ENCODE peak calls at places on chromosomes 2 and 18, in seven cellular contexts. Q, W, Z, R, I, N and V are unnamed samples.

GRCh38 chr2:144382848-144383247 is 137.1 kb downstream of the ZEB2 start:
- DNase-seq in Q (no peak), W (no peak), Z (no peak), R (no peak), I (no peak), N (no peak), V (no peak)

GRCh38 chr2:70831861-70832260 is 3.8 kb downstream of the CD207 start:
- DNase-seq in Q (no peak), W (no peak), Z (no peak), R (no peak), I (no peak), N (no peak), V (no peak)

GRCh38 chr2:172380436-172381274 is 46.7 kb upstream of the ITGA6 start:
- DNase-seq in Q (no peak), W (peak), Z (no peak), R (no peak), I (no peak), N (peak), V (no peak)

GRCh38 chr2:30243231-30243630 is 11.9 kb downstream of the LBH start:
- DNase-seq in Q (no peak), W (no peak), Z (no peak), R (peak), I (no peak), N (no peak), V (no peak)

GRCh38 chr18:55073116-55073515 is 113.9 kb upstream of the CCDC68 start:
- DNase-seq in Q (no peak), W (no peak), Z (peak), R (no peak), I (no peak), N (no peak), V (no peak)

GRCh38 chr2:24613154-24613814 is 122.2 kb downstream of the NCOA1 start:
- DNase-seq in Q (no peak), W (peak), Z (peak), R (peak), I (no peak), N (no peak), V (no peak)

GRCh38 chr2:149787206-149787605 is 199.6 kb upstream of the MMADHC start:
- DNase-seq in Q (no peak), W (no peak), Z (no peak), R (no peak), I (no peak), N (no peak), V (no peak)

GRCh38 chr2:232576995-232577394 is 26.5 kb downstream of the EIF4E2 start:
- DNase-seq in Q (peak), W (no peak), Z (no peak), R (peak), I (no peak), N (no peak), V (no peak)

GRCh38 chr2:60641866-60642788 is 88.7 kb upstream of the BCL11A start:
- DNase-seq in Q (peak), W (peak), Z (peak), R (peak), I (no peak), N (peak), V (no peak)

GRCh38 chr2:129016972-129017371 is 698.3 kb upstream of the HS6ST1 start:
- DNase-seq in Q (no peak), W (no peak), Z (no peak), R (no peak), I (no peak), N (no peak), V (no peak)

GRCh38 chr2:46887028-46887885 is 28.3 kb downstream of the MCFD2 start:
- DNase-seq in Q (no peak), W (peak), Z (peak), R (no peak), I (no peak), N (no peak), V (no peak)

GRCh38 chr18:57859314-57859713 is 56.2 kb upstream of the ATP8B1 start:
- DNase-seq in Q (no peak), W (peak), Z (peak), R (no peak), I (no peak), N (peak), V (no peak)

GRCh38 chr2:157596992-157597681 is 31.5 kb downstream of the ACVR1C start:
- DNase-seq in Q (no peak), W (peak), Z (peak), R (peak), I (no peak), N (peak), V (peak)

GRCh38 chr2:231780123-231780908 is 766 bp downstream of the PDE6D start:
- DNase-seq in Q (no peak), W (peak), Z (no peak), R (peak), I (peak), N (no peak), V (no peak)

GRCh38 chr2:165056585-165056984 is 101.3 kb upstream of the SLC38A11 start:
- DNase-seq in Q (no peak), W (no peak), Z (no peak), R (no peak), I (no peak), N (no peak), V (no peak)

GRCh38 chr2:68734688-68735525 is at the start of gene ARHGAP25:
- DNase-seq in Q (no peak), W (no peak), Z (no peak), R (no peak), I (no peak), N (no peak), V (no peak)
- H3K4me3 ChIP-seq in Q (no peak), W (no peak), Z (no peak), R (no peak), I (no peak), N (no peak), V (peak)

DNA sequence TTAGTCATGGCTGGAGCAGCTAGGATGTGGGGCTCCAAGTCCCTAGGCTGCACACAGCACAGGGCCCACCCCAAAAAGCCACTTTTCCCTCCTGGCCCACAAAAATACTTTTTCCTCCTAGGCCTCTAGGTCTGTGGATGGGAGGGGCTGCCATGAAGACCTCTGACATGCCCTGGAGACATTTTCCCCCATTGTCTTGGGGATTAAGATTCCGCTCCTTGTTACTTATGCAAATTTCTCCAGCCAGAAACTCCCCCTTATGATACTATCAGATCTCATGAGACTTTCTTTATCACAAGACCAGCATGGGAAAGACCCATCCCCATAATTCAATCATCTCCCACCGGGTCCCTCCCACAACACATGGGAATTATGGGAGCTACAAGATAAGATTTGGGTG is 125.9 kb downstream of the ESCO1 start:
- DNase-seq in Q (no peak), W (no peak), Z (no peak), R (no peak), I (no peak), N (no peak), V (no peak)
- H3K4me3 ChIP-seq in Q (no peak), W (no peak), Z (no peak), R (no peak), I (no peak), N (no peak), V (no peak)

GRCh38 chr2:200378652-200379290 is 72.3 kb downstream of the SPATS2L start:
- DNase-seq in Q (peak), W (no peak), Z (no peak), R (peak), I (no peak), N (no peak), V (no peak)

GRCh38 chr2:200377774-200378336 is 71.4 kb downstream of the SPATS2L start:
- DNase-seq in Q (no peak), W (no peak), Z (peak), R (peak), I (no peak), N (peak), V (no peak)

GRCh38 chr2:200380833-200381542 is 74.5 kb downstream of the SPATS2L start:
- DNase-seq in Q (no peak), W (no peak), Z (no peak), R (peak), I (no peak), N (no peak), V (no peak)

GRCh38 chr2:200380139-200380561 is 73.7 kb downstream of the SPATS2L start:
- DNase-seq in Q (no peak), W (no peak), Z (no peak), R (no peak), I (no peak), N (no peak), V (no peak)

GRCh38 chr2:200379481-200380120 is 73.1 kb downstream of the SPATS2L start:
- DNase-seq in Q (no peak), W (peak), Z (no peak), R (no peak), I (no peak), N (no peak), V (no peak)
- H3K4me3 ChIP-seq in Q (no peak), W (no peak), Z (no peak), R (no peak), I (no peak), N (no peak), V (no peak)

GRCh38 chr2:97751752-97752151 is 38.4 kb downstream of the ZAP70 start:
- DNase-seq in Q (no peak), W (peak), Z (peak), R (peak), I (no peak), N (no peak), V (no peak)
- H3K4me3 ChIP-seq in Q (no peak), W (no peak), Z (no peak), R (no peak), I (no peak), N (no peak), V (no peak)

DNA sequence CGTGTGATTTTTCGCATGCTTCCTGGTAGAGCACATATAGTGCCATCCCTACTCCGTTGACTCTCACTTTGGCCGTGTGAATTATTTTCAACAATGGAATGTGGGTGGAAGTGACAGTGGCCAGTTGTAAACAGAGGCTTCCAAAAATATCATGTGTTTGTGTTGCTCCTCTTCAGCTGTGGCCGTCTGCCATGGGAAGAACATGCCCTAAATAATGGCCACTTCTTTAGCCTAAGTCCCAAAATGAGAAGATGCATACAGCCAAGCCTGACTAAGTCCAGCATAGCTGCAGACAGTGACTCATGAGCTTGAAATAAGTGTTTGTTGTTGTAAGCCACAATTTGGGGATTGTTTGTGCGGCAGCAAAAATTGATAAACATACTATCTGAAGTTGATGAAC is 8.9 kb upstream of the GALNT1 start:
- DNase-seq in Q (no peak), W (no peak), Z (no peak), R (no peak), I (no peak), N (no peak), V (no peak)
- H3K4me3 ChIP-seq in Q (no peak), W (no peak), Z (no peak), R (no peak), I (no peak), N (no peak), V (no peak)